ENCODE peak calls at places on chromosome 1, in nine cellular contexts. X is upper lobe of right lung; O is Peyer's patch; M is OCI-LY7; A is CD8-positive, alpha-beta T cell; I is IMR-90; K is AG04450; L is left ventricle myocardium inferior; W is mesenchymal stem cell. R is an unnamed sample.

GRCh38 chr1:115176189-115176588 is 86.9 kb upstream of the TSPAN2 start:
- DNase-seq in X (no peak), L (no peak), O (no peak), A (no peak), K (no peak), I (no peak), M (no peak), W (no peak), R (no peak)

GRCh38 chr1:228404107-228404720 is 2.4 kb downstream of the TRIM11 start:
- DNase-seq in X (peak; percentile 52), K (no peak), W (no peak), O (peak; percentile 42), A (no peak), L (no peak), M (peak; percentile 16), I (no peak), R (no peak)

GRCh38 chr1:12215118-12215517 is 14.7 kb upstream of the VPS13D start:
- DNase-seq in O (no peak), I (no peak), K (no peak), X (no peak), W (no peak), L (no peak), A (no peak), M (no peak), R (no peak)

GRCh38 chr1:162972768-162973167 is 96.4 kb upstream of the RGS4 start:
- DNase-seq in O (no peak), L (no peak), K (no peak), W (no peak), I (no peak), A (no peak), M (no peak), X (no peak), R (no peak)

GRCh38 chr1:41618871-41619270 is 134.4 kb upstream of the EDN2 start:
- DNase-seq in M (no peak), L (no peak), O (no peak), A (no peak), W (no peak), X (no peak), I (no peak), K (no peak), R (no peak)

GRCh38 chr1:18199462-18199861 is 91.9 kb downstream of the IGSF21 start:
- DNase-seq in X (no peak), A (no peak), I (no peak), W (no peak), K (no peak), M (no peak), O (no peak), L (no peak), R (no peak)

GRCh38 chr1:110021285-110021684 is 13.1 kb upstream of the STRIP1 start:
- DNase-seq in I (no peak), K (no peak), O (no peak), X (no peak), M (no peak), L (no peak), A (no peak), W (no peak), R (no peak)

GRCh38 chr1:207565546-207566468 is 69.8 kb downstream of the CR1 start:
- DNase-seq in A (no peak), X (no peak), M (peak; percentile 12), I (no peak), L (no peak), O (no peak), W (no peak), K (no peak), R (no peak)

GRCh38 chr1:169550294-169550693 is 36.0 kb downstream of the F5 start:
- DNase-seq in A (no peak), X (no peak), O (no peak), W (peak; percentile 53), M (peak; percentile 48), I (peak; percentile 38), K (no peak), L (no peak), R (no peak)

GRCh38 chr1:82388679-82389078 is 587.9 kb downstream of the ADGRL2 start:
- DNase-seq in X (no peak), I (peak; percentile 3), A (no peak), L (no peak), K (no peak), M (no peak), O (no peak), W (no peak), R (no peak)

GRCh38 chr1:241714321-241715218 is 62.5 kb downstream of the WDR64 start:
- DNase-seq in K (no peak), O (no peak), I (no peak), A (no peak), M (no peak), L (no peak), X (no peak), W (no peak), R (no peak)

GRCh38 chr1:87334351-87335174 is 5.9 kb downstream of the LMO4 start:
- DNase-seq in X (peak; percentile 65), W (peak; percentile 56), I (peak; percentile 36), A (no peak), L (no peak), O (peak; percentile 51), M (peak; percentile 30), K (no peak), R (peak; percentile 13)

GRCh38 chr1:151147685-151148084 is 1.3 kb upstream of the SEMA6C start:
- DNase-seq in X (no peak), W (no peak), I (no peak), A (no peak), L (no peak), K (no peak), O (peak; percentile 62), M (no peak), R (no peak)
- H3K27ac ChIP-seq in X (no peak overlapping the region), W (no peak overlapping the region), I (no peak overlapping the region), A (no peak overlapping the region), L (peak overlapping the region; percentile 92), K (no peak overlapping the region), O (peak overlapping the region; percentile 79), M (no peak overlapping the region), R (no peak overlapping the region)

DNA sequence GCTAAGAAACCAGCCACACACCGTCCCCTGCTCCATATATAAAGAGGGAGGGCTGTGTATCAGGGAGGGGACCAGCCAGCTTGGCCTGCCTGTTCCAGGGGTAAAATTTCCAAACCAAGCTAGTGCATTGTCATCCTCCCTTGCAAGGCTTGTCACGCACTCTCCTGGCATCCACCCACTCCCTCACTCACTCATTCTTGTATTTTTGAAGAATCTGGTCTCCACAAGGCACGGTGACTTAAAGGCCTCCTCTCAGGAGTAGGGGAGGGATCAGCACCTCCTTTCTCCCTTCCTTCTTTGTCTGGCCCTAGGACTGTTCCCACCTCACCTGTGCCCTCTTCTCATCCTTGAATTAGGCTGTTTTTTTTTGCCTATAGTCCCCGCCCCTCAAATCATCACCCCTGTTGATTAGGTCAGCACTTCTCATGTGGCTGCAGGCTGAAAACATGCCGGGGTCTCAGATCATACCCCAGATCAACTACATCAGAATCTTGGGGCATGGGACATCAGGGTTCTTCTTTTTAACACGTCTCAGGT is 5.0 kb downstream of the ABCA4 start:
- DNase-seq in K (no peak), L (no peak), O (no peak), M (no peak), W (no peak), A (no peak), I (peak; percentile 17), X (no peak), R (no peak)
- H3K27ac ChIP-seq in K (no peak overlapping the region), L (peak overlapping the region; percentile 63), O (no peak overlapping the region), M (no peak overlapping the region), W (no peak overlapping the region), A (no peak overlapping the region), I (no peak overlapping the region), X (no peak overlapping the region), R (no peak overlapping the region)

GRCh38 chr1:198165927-198166647 is 9.3 kb downstream of the NEK7 start:
- DNase-seq in M (no peak), O (no peak), L (no peak), K (no peak), W (no peak), A (no peak), X (no peak), I (no peak), R (no peak)
- H3K27ac ChIP-seq in M (no peak overlapping the region), O (peak overlapping the region; percentile 9), L (peak overlapping the region; percentile 79), K (no peak overlapping the region), W (no peak overlapping the region), A (peak overlapping the region; percentile 31), X (no peak overlapping the region), I (no peak overlapping the region), R (peak overlapping the region; percentile 33)

GRCh38 chr1:205284420-205285144 is 37.0 kb downstream of the NUAK2 start:
- DNase-seq in M (peak; percentile 92), O (peak; percentile 96), A (peak; percentile 90), W (peak; percentile 99), I (peak; percentile 99), X (peak; percentile 92), L (peak; percentile 79), K (peak; percentile 95), R (peak; percentile 90)

GRCh38 chr1:205285391-205286101 is 36.0 kb downstream of the NUAK2 start:
- DNase-seq in I (no peak), W (peak; percentile 80), X (no peak), A (peak; percentile 46), K (no peak), L (no peak), O (peak; percentile 85), M (peak; percentile 78), R (no peak)

GRCh38 chr1:205287076-205287475 is 34.5 kb downstream of the NUAK2 start:
- DNase-seq in X (no peak), K (no peak), I (no peak), M (no peak), L (no peak), W (no peak), A (no peak), O (no peak), R (no peak)

GRCh38 chr1:205286335-205286950 is 35.1 kb downstream of the NUAK2 start:
- DNase-seq in O (peak; percentile 91), K (no peak), A (peak; percentile 62), X (no peak), L (no peak), M (peak; percentile 53), W (peak; percentile 66), I (peak; percentile 36), R (no peak)

DNA sequence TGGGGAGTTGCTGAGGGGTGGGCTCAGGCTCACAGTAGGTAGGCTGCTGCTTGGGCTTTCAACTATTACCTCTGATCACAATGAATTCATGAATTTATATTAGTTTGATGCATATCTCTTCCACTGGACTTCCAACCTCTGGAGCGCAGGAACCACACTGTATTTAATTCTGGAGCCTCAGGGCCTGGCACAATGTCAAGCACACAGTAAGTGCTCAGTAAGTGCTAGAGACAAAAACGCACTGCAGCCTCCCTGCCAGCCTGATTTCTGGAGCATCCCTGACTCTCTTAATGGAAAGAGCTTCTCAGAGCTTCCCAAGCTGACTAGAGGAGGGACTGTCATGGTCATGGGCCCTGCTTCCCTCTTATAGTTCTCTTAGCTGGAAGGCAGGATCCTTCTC is 33.8 kb downstream of the NUAK2 start:
- DNase-seq in A (no peak), K (no peak), O (no peak), M (no peak), W (no peak), L (no peak), X (no peak), I (no peak), R (no peak)
- H3K27ac ChIP-seq in A (peak overlapping the region; percentile 56), K (no peak overlapping the region), O (peak overlapping the region; percentile 57), M (peak overlapping the region; percentile 94), W (no peak overlapping the region), L (peak overlapping the region; percentile 37), X (peak overlapping the region; percentile 25), I (peak overlapping the region; percentile 44), R (no peak overlapping the region)

R was measured in adrenal gland.